ENCODE peak calls at places on chromosomes 3 and 15, in six cellular contexts. V, Z, B, A, S and D are unnamed samples.

GRCh38 chr3:150519026-150519425 is 27.3 kb downstream of the SERP1 start:
- DNase-seq in V (no peak), Z (no peak), B (no peak), A (no peak), S (no peak), D (no peak)

GRCh38 chr3:66885326-66886000 is 112.6 kb upstream of the KBTBD8 start:
- DNase-seq in V (no peak), Z (peak), B (no peak), A (no peak), S (peak), D (no peak)

GRCh38 chr3:45084820-45085816 is 59.0 kb downstream of the CLEC3B start:
- DNase-seq in V (no peak), Z (peak), B (no peak), A (no peak), S (peak), D (no peak)

GRCh38 chr3:190048831-190049541 is 71.7 kb downstream of the P3H2 start:
- DNase-seq in V (no peak), Z (peak), B (no peak), A (no peak), S (no peak), D (peak)

GRCh38 chr15:64527263-64527984 is 67.0 kb downstream of the ZNF609 start:
- DNase-seq in V (no peak), Z (peak), B (no peak), A (peak), S (peak), D (no peak)

GRCh38 chr3:183490653-183491052 is 62.2 kb upstream of the MCF2L2 start:
- DNase-seq in V (no peak), Z (no peak), B (no peak), A (no peak), S (no peak), D (no peak)

GRCh38 chr3:445960-446359 is 249.4 kb downstream of the CHL1 start:
- DNase-seq in V (no peak), Z (no peak), B (no peak), A (no peak), S (no peak), D (no peak)

GRCh38 chr3:156150434-156151066 is 30.2 kb downstream of the KCNAB1 start:
- DNase-seq in V (no peak), Z (peak), B (peak), A (peak), S (no peak), D (peak)

GRCh38 chr3:130258532-130258952 is 86.9 kb upstream of the COL6A5 start:
- DNase-seq in V (no peak), Z (peak), B (no peak), A (peak), S (peak), D (no peak)

GRCh38 chr3:159458010-159458409 is 530.6 kb upstream of the IL12A start:
- DNase-seq in V (no peak), Z (peak), B (no peak), A (peak), S (peak), D (no peak)

DNA sequence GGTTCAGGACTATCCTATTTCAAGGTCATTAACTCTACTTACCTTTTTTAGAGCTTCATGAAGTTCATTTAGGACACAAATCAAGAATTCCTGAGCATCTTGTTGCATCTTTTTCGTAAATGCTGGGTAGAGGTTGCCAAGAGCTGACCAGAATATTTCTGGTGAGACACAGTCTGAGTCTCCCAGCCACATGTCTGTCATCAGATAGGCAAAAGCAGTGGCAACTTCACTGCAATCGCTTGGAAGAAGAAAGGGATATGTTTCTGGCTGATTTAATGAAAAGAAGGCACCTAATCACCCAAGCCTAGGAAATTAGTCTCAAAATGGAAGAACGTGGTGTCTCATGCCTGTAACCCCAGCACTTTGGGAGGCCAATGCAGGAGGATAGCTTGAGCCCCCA is 2.9 kb downstream of the USP50 start:
- DNase-seq in V (no peak), Z (peak), B (no peak), A (no peak), S (no peak), D (no peak)
- TF ChIP-seq CTCF in V (no peak), Z (no peak), B (no peak), A (no peak), S (no peak), D (no peak)

GRCh38 chr3:18224406-18224805 is 200.7 kb downstream of the SATB1 start:
- DNase-seq in V (no peak), Z (no peak), B (no peak), A (no peak), S (no peak), D (no peak)
- H3K4me3 ChIP-seq in V (no peak), Z (no peak), B (no peak), A (no peak), S (no peak), D (no peak)

DNA sequence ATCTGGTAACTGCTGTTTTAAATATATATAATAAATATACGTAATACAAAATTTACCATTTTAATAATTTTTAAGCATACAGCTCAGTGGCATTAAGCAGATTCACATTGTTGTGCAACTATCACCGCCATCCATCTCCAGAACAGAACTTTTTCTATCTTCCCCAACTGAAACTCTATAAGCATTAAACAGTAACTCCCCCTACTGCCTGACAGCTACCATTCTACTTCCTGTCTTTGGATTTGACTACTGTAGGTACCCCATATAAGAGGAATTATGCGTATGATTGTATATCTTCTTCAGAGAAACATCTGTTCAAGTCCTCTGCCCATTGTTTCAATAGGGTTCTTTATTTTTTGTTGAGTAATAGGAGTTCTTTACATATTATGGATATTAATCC is 36.8 kb downstream of the EID1 start:
- DNase-seq in V (no peak), Z (no peak), B (no peak), A (no peak), S (no peak), D (no peak)
- TF ChIP-seq CTCF in V (no peak), Z (peak), B (no peak), A (no peak), S (no peak), D (no peak)

GRCh38 chr15:89378699-89379422 is 44.2 kb upstream of the POLG start:
- DNase-seq in V (no peak), Z (no peak), B (peak), A (no peak), S (no peak), D (no peak)

GRCh38 chr15:89379818-89380217 is 45.2 kb upstream of the POLG start:
- DNase-seq in V (no peak), Z (no peak), B (no peak), A (no peak), S (no peak), D (no peak)

GRCh38 chr15:89381330-89381729 is 46.7 kb upstream of the POLG start:
- DNase-seq in V (no peak), Z (no peak), B (no peak), A (no peak), S (no peak), D (no peak)

GRCh38 chr15:89377842-89378698 is 43.4 kb upstream of the POLG start:
- DNase-seq in V (no peak), Z (no peak), B (peak), A (no peak), S (no peak), D (no peak)

GRCh38 chr15:89379423-89379735 is 44.8 kb upstream of the POLG start:
- DNase-seq in V (no peak), Z (no peak), B (no peak), A (no peak), S (no peak), D (no peak)
- H3K4me3 ChIP-seq in V (no peak), Z (no peak), B (no peak), A (no peak), S (no peak), D (no peak)

GRCh38 chr3:5194341-5194740 is 6.8 kb downstream of the EDEM1 start:
- DNase-seq in V (no peak), Z (no peak), B (no peak), A (no peak), S (no peak), D (no peak)
- TF ChIP-seq CTCF in V (no peak), Z (no peak), B (no peak), A (no peak), S (no peak), D (no peak)

GRCh38 chr3:119702530-119703527 is at the start of gene CFAP91:
- DNase-seq in V (peak), Z (peak), B (no peak), A (peak), S (peak), D (peak)
- H3K4me3 ChIP-seq in V (peak), Z (peak), B (no peak), A (peak), S (peak), D (peak)

GRCh38 chr3:60935709-60936108 is 315.5 kb downstream of the FHIT start:
- DNase-seq in V (no peak), Z (peak), B (no peak), A (no peak), S (peak), D (no peak)

GRCh38 chr3:60932170-60932569 is 319.1 kb downstream of the FHIT start:
- DNase-seq in V (no peak), Z (no peak), B (no peak), A (no peak), S (no peak), D (no peak)

GRCh38 chr3:60931452-60931851 is 319.8 kb downstream of the FHIT start:
- DNase-seq in V (no peak), Z (no peak), B (no peak), A (no peak), S (no peak), D (peak)

GRCh38 chr3:60932669-60933068 is 318.6 kb downstream of the FHIT start:
- DNase-seq in V (no peak), Z (peak), B (no peak), A (no peak), S (no peak), D (peak)

GRCh38 chr3:60933828-60934227 is 317.4 kb downstream of the FHIT start:
- DNase-seq in V (no peak), Z (no peak), B (no peak), A (no peak), S (no peak), D (no peak)
- TF ChIP-seq CTCF in V (no peak), Z (no peak), B (no peak), A (no peak), S (no peak), D (no peak)

GRCh38 chr15:23860290-23860751 is 173.2 kb upstream of the NDN start:
- DNase-seq in V (no peak), Z (no peak), B (no peak), A (no peak), S (no peak), D (no peak)
- H3K4me3 ChIP-seq in V (no peak), Z (no peak), B (no peak), A (no peak), S (no peak), D (no peak)

DNA sequence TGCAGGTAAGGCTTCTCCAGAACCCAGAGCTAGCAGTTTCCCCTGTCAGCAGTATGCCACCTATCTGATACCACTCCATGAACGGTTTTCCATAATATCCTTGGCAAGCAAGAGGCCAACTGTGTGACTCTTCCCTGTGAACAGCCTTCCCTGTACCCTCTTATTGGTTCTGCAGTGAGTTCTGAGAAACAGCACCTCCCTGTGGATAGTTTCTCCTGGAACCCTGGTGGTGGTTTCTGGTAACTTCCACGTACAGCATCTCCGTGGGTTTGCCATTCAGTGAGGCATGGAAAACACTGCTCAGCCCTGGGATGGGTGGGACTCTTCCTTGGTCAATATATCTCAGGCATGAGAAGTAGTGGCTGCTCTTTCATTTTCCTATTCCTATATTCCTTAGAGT is 19.4 kb upstream of the SERPINI2 start:
- DNase-seq in V (no peak), Z (peak), B (peak), A (no peak), S (no peak), D (peak)
- TF ChIP-seq CTCF in V (peak), Z (peak), B (peak), A (no peak), S (no peak), D (peak)

DNA sequence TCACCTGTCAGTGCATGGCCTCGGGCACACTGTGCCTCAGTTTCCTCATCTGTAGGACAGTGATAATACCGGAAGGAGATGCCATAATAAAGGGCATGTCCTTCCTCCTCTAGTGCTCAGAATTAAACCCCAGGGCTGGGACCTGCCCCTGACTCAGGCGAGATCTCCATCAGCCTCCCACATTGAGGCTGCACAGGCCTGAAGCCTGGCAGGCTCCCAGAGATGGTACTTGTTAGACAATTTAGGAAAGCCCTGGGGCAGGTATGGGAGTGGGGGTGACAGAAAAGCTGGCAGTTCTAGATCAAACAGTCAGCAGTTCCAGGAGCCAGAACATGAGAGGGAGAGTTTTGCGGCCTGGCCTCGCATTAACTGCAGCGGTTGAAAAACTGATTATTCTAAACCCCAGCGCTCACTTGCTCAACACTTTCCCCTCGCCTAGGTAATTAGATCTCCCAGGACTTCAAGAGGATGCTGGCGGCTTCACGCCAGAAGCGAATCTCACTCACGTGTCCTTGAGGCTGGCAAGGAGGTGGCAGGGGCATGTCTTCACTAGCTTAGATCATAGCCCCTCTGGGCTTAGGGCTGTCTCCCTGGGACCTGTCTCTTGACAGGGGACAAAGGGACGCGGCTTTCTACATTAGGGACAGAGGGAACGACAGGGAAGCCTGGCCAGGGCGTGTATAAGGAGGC is 73.1 kb downstream of the ATP2B2 start:
- DNase-seq in V (no peak), Z (no peak), B (no peak), A (no peak), S (no peak), D (no peak)
- H3K4me3 ChIP-seq in V (no peak), Z (no peak), B (no peak), A (no peak), S (no peak), D (no peak)